ENCODE peak calls at places on chromosomes 13 and 19, in four cellular contexts. One of them, this sample, is unnamed.

GRCh38 chr19:16293133-16294085 is 31.2 kb upstream of the KLF2 start:
- DNase-seq in mucosa of descending colon: peak
- DNase-seq in ascending aorta: peak
- DNase-seq in cardiac fibroblast: peak
- DNase-seq in this sample: no peak

GRCh38 chr19:40371802-40372122 is 18.2 kb downstream of the HIPK4 start:
- DNase-seq in cardiac fibroblast: no peak
- DNase-seq in mucosa of descending colon: no peak
- DNase-seq in ascending aorta: no peak
- DNase-seq in this sample: no peak

GRCh38 chr19:7870571-7871279 is 3.5 kb downstream of the PRR36 start:
- DNase-seq in mucosa of descending colon: peak
- DNase-seq in cardiac fibroblast: peak
- DNase-seq in ascending aorta: no peak
- DNase-seq in this sample: peak

GRCh38 chr19:55368106-55368505 is 2.2 kb downstream of the IL11 start:
- DNase-seq in cardiac fibroblast: no peak
- DNase-seq in ascending aorta: no peak
- DNase-seq in mucosa of descending colon: no peak
- DNase-seq in this sample: no peak

GRCh38 chr19:35408284-35409171 is 37.7 kb downstream of the GPR42 start:
- DNase-seq in cardiac fibroblast: no peak
- DNase-seq in ascending aorta: no peak
- DNase-seq in mucosa of descending colon: no peak
- DNase-seq in this sample: peak

GRCh38 chr19:19461306-19461670 is 54.1 kb downstream of the TSSK6 start:
- DNase-seq in ascending aorta: no peak
- DNase-seq in cardiac fibroblast: no peak
- DNase-seq in mucosa of descending colon: no peak
- DNase-seq in this sample: no peak

GRCh38 chr19:18896421-18896841 is 473 bp upstream of the CERS1 start:
- DNase-seq in ascending aorta: no peak
- DNase-seq in mucosa of descending colon: no peak
- DNase-seq in cardiac fibroblast: no peak
- DNase-seq in this sample: no peak

GRCh38 chr13:111976474-111977183 is 90.3 kb upstream of the SOX1 start:
- DNase-seq in ascending aorta: no peak
- DNase-seq in cardiac fibroblast: no peak
- DNase-seq in mucosa of descending colon: no peak
- DNase-seq in this sample: no peak

GRCh38 chr19:13859361-13859880 is 17.5 kb upstream of the NANOS3 start:
- DNase-seq in mucosa of descending colon: no peak
- DNase-seq in cardiac fibroblast: peak
- DNase-seq in ascending aorta: no peak
- DNase-seq in this sample: no peak

GRCh38 chr19:34241513-34242337 is 12.6 kb upstream of the GARRE1 start:
- DNase-seq in ascending aorta: no peak
- DNase-seq in cardiac fibroblast: no peak
- DNase-seq in mucosa of descending colon: peak
- DNase-seq in this sample: no peak

GRCh38 chr13:37681295-37682032 is 82.9 kb upstream of the POSTN start:
- DNase-seq in ascending aorta: no peak
- DNase-seq in cardiac fibroblast: peak
- DNase-seq in mucosa of descending colon: no peak
- DNase-seq in this sample: no peak

GRCh38 chr19:38079926-38080380 is 144.1 kb downstream of the DPF1 start:
- DNase-seq in mucosa of descending colon: peak
- DNase-seq in cardiac fibroblast: peak
- DNase-seq in ascending aorta: no peak
- DNase-seq in this sample: peak

GRCh38 chr19:23098988-23099387 is 17.8 kb upstream of the ZNF730 start:
- DNase-seq in mucosa of descending colon: no peak
- DNase-seq in cardiac fibroblast: no peak
- DNase-seq in ascending aorta: no peak
- DNase-seq in this sample: no peak

GRCh38 chr19:7397687-7398086 is 49.0 kb downstream of the ARHGEF18 start:
- DNase-seq in mucosa of descending colon: no peak
- DNase-seq in ascending aorta: no peak
- DNase-seq in cardiac fibroblast: peak
- DNase-seq in this sample: no peak

GRCh38 chr19:55418185-55418584 is 10.6 kb upstream of the UBE2S start:
- DNase-seq in mucosa of descending colon: peak
- DNase-seq in cardiac fibroblast: peak
- DNase-seq in ascending aorta: no peak
- DNase-seq in this sample: peak

GRCh38 chr19:13012690-13013608 is 17.7 kb downstream of the NFIX start:
- DNase-seq in cardiac fibroblast: peak
- DNase-seq in mucosa of descending colon: peak
- DNase-seq in ascending aorta: no peak
- DNase-seq in this sample: no peak

GRCh38 chr19:29841559-29842367 is 30.0 kb downstream of the CCNE1 start:
- DNase-seq in mucosa of descending colon: no peak
- DNase-seq in cardiac fibroblast: peak
- DNase-seq in ascending aorta: no peak
- DNase-seq in this sample: no peak

GRCh38 chr13:67147257-67148218 is 82.6 kb downstream of the PCDH9 start:
- DNase-seq in mucosa of descending colon: no peak
- DNase-seq in ascending aorta: no peak
- DNase-seq in cardiac fibroblast: peak
- DNase-seq in this sample: no peak

GRCh38 chr19:18401580-18402112 is 4.2 kb upstream of the LRRC25 start:
- DNase-seq in mucosa of descending colon: peak
- DNase-seq in cardiac fibroblast: peak
- DNase-seq in ascending aorta: no peak
- DNase-seq in this sample: no peak

GRCh38 chr13:19062801-19063200 is 118.8 kb downstream of the TUBA3C start:
- DNase-seq in ascending aorta: no peak
- DNase-seq in cardiac fibroblast: no peak
- DNase-seq in mucosa of descending colon: no peak
- DNase-seq in this sample: no peak

GRCh38 chr19:30897553-30897952 is 451.7 kb downstream of the TSHZ3 start:
- DNase-seq in mucosa of descending colon: no peak
- DNase-seq in cardiac fibroblast: no peak
- DNase-seq in ascending aorta: no peak
- DNase-seq in this sample: no peak

DNA sequence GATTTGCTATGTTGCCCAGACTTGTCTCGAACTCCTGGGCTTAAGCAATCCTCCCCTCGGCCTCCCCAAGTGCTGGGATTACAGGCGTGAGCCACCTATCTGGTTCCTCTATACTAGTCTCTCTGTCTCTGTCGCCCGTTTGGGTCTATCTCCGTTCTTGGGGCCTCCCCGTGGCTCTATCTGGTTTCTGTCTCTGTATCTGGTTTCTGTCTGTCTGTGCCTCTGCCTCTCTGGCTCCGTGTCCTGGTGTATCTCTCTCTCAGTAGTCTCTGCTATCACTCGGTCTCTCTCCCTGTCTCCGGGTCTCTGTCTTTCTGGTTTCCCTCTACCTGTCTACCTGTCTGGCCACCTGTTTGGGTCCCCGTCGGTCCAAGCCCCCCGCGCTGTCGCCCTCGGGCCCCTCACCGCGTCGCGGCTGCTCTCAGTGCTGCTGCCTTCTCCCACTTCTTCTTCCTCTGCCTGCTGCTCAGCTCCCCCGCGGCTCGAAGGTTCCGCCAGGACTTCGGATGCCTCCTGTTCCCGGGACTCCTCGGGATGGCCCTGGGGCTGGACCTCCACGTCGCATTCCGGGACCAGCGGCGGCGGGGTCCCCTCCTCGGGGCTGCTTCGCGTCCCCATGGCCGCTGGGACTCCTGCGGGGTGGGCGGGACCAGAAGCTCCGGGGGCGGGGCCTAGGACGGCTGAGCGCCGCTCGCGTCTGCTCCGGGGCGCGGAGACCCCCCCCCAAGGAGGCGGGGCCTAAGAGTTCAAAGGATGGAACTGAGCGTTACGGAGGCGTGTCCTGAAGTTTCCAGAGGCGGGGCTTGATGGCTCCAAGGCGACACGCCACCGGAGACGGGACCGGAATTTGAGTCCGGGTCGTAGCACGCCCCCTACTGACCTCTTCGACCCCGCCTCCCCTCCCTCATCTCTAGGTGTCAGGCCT is 783 bp downstream of the PHLDB3 start:
- DNase-seq in mucosa of descending colon: peak
- DNase-seq in ascending aorta: peak
- DNase-seq in cardiac fibroblast: peak
- DNase-seq in this sample: peak
- TF ChIP-seq CTCF in mucosa of descending colon: no peak
- TF ChIP-seq CTCF in ascending aorta: no peak
- TF ChIP-seq CTCF in cardiac fibroblast: no peak
- TF ChIP-seq CTCF in this sample: peak

DNA sequence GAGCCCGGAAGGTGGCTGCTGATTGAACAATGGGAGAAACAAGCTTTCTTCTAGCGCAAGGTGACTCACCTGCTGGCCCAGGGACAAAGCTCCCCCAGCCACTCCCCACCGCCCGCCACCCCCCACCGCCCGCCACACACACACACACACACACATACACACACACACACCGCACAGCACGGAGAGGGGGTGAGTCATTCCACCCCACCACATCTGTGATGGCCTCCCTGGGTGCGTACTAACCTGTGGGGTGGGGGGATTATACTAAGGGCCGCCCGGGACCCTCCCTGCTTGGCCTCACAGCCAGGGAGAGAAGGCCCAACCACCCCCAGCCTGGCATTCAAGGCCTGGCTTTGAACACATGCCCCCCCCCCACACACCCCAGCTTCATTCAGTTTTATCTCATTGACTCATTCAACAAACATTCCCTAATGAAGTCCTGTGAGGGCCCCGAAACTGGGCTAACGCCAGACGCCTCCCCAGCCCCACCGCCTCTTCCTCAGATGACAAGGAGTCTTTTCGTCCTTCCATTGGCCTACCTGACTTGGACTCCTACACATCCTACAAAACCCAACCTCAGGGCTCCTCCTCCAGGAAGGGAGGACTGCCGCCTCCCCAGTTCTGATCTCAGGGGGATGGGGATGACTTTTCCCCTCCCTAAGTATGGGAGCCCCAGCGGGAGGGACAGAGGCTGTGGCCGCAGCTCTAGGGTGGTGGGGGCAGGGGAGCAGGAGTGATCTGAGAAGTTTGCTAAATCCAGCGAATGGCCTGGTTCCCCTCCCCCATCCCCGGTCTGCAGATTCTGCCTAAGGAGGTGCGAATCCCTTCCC is 5.8 kb upstream of the ONECUT3 start:
- DNase-seq in mucosa of descending colon: no peak
- DNase-seq in cardiac fibroblast: peak
- DNase-seq in ascending aorta: no peak
- DNase-seq in this sample: no peak
- H3K4me3 ChIP-seq in mucosa of descending colon: no peak
- H3K4me3 ChIP-seq in cardiac fibroblast: no peak
- H3K4me3 ChIP-seq in ascending aorta: no peak
- H3K4me3 ChIP-seq in this sample: no peak

DNA sequence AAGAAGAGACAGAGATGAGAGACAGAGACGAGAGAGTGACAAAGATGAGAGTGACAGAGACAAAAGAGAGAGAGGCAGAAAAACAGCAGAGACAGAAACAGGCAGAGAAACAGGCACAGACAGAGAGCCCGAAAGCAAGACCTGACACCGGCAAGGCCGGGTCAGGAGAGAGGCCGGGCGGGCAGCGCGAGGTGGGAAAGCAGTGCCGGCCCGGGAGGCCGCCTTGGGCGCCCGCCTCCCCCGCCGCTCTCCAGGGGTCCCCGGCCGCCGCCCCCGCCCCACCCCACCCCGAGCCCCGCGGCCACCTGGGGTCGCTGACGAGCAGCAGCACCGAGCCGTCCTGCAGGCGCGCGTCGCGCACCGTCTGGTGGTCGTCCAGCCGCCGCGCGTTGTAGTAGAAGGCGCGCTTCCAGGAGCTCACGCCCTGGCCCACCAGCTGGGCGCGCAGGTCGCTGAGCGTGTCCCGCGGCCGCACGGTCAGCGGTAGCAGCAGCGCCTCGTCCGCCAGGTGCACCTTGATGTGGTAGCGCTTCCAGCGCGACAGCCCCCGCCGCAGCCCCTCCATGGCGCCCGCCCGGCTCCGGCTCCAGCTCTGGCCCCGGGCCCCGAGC is at the start of gene TINCR:
- DNase-seq in cardiac fibroblast: no peak
- DNase-seq in ascending aorta: no peak
- DNase-seq in mucosa of descending colon: no peak
- DNase-seq in this sample: no peak
- TF ChIP-seq CTCF in cardiac fibroblast: no peak
- TF ChIP-seq CTCF in ascending aorta: no peak
- TF ChIP-seq CTCF in mucosa of descending colon: no peak
- TF ChIP-seq CTCF in this sample: no peak

GRCh38 chr19:911197-912033 is 1.6 kb downstream of the R3HDM4 start:
- DNase-seq in ascending aorta: no peak
- DNase-seq in mucosa of descending colon: no peak
- DNase-seq in cardiac fibroblast: no peak
- DNase-seq in this sample: no peak

GRCh38 chr19:903266-903797 is 9.7 kb downstream of the R3HDM4 start:
- DNase-seq in mucosa of descending colon: no peak
- DNase-seq in ascending aorta: no peak
- DNase-seq in cardiac fibroblast: no peak
- DNase-seq in this sample: no peak

GRCh38 chr19:904545-904944 is 8.5 kb downstream of the R3HDM4 start:
- DNase-seq in mucosa of descending colon: no peak
- DNase-seq in cardiac fibroblast: no peak
- DNase-seq in ascending aorta: no peak
- DNase-seq in this sample: no peak

GRCh38 chr19:906480-906879 is 6.5 kb downstream of the R3HDM4 start:
- DNase-seq in mucosa of descending colon: no peak
- DNase-seq in cardiac fibroblast: no peak
- DNase-seq in ascending aorta: no peak
- DNase-seq in this sample: no peak

DNA sequence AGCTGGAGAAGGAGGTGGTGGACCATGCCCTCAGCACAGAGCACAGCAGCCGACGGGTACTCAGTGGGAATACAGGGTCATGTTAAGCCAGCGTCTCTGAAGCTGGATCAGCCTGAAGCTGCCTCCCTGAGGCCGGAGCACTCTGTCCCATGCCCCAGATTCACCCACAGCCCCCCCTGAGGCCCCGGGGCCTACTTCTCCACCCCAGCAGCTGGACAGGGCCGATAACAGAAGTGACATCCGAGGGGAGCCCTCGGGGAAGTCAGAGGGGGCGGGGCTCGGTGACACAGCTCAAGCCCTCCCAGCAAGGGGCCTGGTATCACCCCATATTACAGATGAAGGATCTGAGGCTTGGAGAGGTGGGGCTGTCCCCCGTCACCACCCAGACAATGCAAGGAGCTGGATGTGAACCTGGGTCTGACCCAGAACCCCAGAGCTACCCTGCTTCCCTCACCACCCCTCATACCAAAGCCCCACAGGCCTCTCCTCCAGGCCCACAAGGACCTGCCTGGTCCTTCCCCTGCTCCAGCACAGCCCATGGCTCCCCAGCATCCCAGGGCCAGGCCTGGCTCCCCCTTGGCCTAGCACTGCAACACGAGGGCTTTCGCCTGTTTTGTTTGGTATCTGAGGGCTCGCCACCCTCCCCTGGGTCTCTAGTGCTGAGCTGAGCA is 5.7 kb downstream of the R3HDM4 start:
- DNase-seq in cardiac fibroblast: no peak
- DNase-seq in mucosa of descending colon: no peak
- DNase-seq in ascending aorta: no peak
- DNase-seq in this sample: no peak
- H3K4me3 ChIP-seq in cardiac fibroblast: no peak
- H3K4me3 ChIP-seq in mucosa of descending colon: no peak
- H3K4me3 ChIP-seq in ascending aorta: no peak
- H3K4me3 ChIP-seq in this sample: no peak